ENCODE peak calls at places on chromosomes 5 and 9, in four cellular contexts. D is GM12878, C is H1, V is HepG2. O is an unnamed sample.

GRCh38 chr5:133992429-133993151 is 12.2 kb downstream of the VDAC1 start:
- DNase-seq in D (no peak), V (no peak), C (no peak), O (no peak)

GRCh38 chr9:962023-962422 is 14.4 kb upstream of the DMRT3 start:
- DNase-seq in D (no peak), C (no peak), V (no peak), O (no peak)

GRCh38 chr5:945691-946541 is 53.2 kb downstream of the TRIP13 start:
- DNase-seq in V (no peak), C (no peak), D (no peak), O (no peak)

GRCh38 chr5:138544171-138545134 is 1.4 kb upstream of the ETF1 start:
- DNase-seq in V (no peak), C (no peak), D (no peak), O (no peak)

GRCh38 chr9:28866951-28867350 is 1293.7 kb upstream of the C9orf72 start:
- DNase-seq in D (no peak), V (no peak), C (no peak), O (no peak)

GRCh38 chr9:127181315-127181580 is 58.8 kb upstream of the ANGPTL2 start:
- DNase-seq in V (no peak), D (no peak), C (no peak), O (no peak)

GRCh38 chr9:84860423-84861115 is 191.0 kb downstream of the NTRK2 start:
- DNase-seq in V (no peak), D (no peak), C (no peak), O (no peak)

GRCh38 chr5:66840527-66841013 is 244.4 kb downstream of the MAST4 start:
- DNase-seq in C (no peak), V (peak; percentile 29), D (peak; percentile 78), O (no peak)

GRCh38 chr5:43839218-43839617 is 236.2 kb downstream of the NNT start:
- DNase-seq in V (no peak), D (no peak), C (no peak), O (no peak)

GRCh38 chr9:96242829-96243228 is 59.1 kb downstream of the HSD17B3 start:
- DNase-seq in D (no peak), C (no peak), V (no peak), O (no peak)

GRCh38 chr5:173910215-173910614 is 22.1 kb downstream of the CPEB4 start:
- DNase-seq in C (no peak), V (no peak), D (no peak), O (no peak)

GRCh38 chr5:174065528-174066189 is 20.2 kb downstream of the NSG2 start:
- DNase-seq in D (no peak), V (peak; percentile 73), C (no peak), O (no peak)

GRCh38 chr5:36948041-36948440 is 71.5 kb downstream of the NIPBL start:
- DNase-seq in D (no peak), C (no peak), V (no peak), O (no peak)
- TF ChIP-seq ZNF274 in D (no peak), C (no peak), V (no peak), O (no peak)

DNA sequence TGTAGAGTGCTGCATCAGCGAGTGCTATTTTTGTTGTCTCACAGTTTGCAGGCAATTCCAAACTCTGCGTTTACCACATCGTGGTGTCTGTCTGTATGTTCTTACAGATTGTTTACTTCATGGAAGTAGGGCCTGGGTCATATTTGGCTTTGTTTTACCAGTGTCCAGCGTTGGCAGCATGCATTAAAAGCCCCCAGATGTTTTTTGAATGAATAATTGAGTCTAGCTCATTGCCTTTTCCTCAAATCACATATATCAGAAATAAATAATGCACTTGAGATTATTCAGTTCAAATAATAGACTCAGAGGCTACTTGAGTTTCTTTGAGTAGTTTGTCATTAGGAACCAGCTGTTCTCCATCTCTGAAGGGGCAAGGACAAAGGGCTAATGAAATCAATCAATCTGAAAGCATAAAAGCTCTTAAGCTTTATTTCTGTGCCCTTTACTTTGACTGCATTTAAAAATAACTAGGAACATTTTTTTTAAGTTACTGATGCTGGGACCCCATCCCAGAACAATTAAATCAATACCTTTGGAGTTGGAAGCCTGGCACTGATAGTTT is 243.8 kb downstream of the CWC27 start:
- DNase-seq in V (no peak), D (no peak), C (no peak), O (no peak)
- TF ChIP-seq SUZ12 in V (no peak), D (no peak), C (no peak), O (no peak)

DNA sequence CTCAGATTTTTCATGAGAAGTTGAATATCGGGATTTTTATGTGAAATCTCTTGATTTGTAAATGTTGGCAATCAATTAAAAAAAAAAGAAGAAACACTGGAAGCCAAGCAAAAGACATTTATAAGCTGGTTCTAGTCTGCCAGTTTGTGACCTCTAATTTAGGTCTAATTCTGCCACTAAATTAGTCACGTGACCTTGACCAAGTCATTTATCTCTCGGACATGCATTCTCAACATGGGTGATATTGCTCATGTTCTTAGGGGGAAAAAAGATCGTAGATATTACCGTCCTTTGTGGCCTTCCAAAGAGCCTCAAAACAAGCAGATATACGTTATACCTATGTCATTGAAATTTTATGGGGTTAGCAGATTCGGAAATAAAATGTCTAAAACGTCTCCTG is 52.9 kb upstream of the PTPDC1 start:
- DNase-seq in C (no peak), D (no peak), V (no peak), O (no peak)
- TF ChIP-seq ZNF274 in C (no peak), D (no peak), V (no peak), O (no peak)

DNA sequence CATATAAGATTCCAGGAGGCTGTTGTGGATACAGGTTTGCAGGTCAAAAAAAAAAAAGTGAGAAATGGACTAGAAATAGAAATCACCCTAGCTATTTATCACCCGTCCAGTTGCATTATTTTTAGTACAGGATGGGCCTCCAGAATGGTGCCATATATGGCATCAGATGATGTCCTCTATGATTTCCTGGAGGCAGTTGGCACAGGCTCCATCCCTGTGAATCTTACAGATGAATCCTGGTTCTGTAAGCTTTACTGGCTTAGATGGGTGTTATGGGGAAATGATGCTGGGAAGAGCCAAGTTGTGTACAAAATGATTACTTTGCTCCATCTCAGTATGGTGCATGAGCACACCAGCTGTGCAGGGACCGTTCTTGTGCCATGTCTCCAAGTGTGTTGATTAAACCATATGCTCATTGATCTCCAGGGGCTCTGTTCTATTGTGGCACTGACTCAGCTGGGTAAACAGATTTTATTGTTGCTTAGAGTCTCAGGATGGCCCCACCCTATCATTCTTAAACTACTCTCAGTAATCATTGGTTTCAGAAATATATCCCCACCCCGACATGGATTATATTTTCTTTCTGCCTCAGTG is 755.7 kb downstream of the TLR4 start:
- DNase-seq in C (no peak), D (no peak), V (no peak), O (no peak)
- TF ChIP-seq SUZ12 in C (no peak), D (no peak), V (no peak), O (no peak)

GRCh38 chr5:68683632-68684035 is 410.2 kb upstream of the SLC30A5 start:
- DNase-seq in D (no peak), C (no peak), V (no peak), O (no peak)
- TF ChIP-seq ZNF274 in D (no peak), C (no peak), V (no peak), O (no peak)